ENCODE peak calls at places on chromosomes 5 and 9, in four cellular contexts. One of them, this sample, is unnamed.

GRCh38 chr5:131939690-131940345 is 5.6 kb downstream of the MEIKIN start:
- DNase-seq in astrocyte: no peak
- DNase-seq in neural progenitor cell: no peak
- DNase-seq in colonic mucosa: no peak
- DNase-seq in this sample: no peak

GRCh38 chr5:142716963-142717362 is 31.1 kb upstream of the FGF1 start:
- DNase-seq in astrocyte: peak; percentile 39
- DNase-seq in neural progenitor cell: peak; percentile 79
- DNase-seq in colonic mucosa: peak; percentile 43
- DNase-seq in this sample: no peak

GRCh38 chr5:96809898-96810297 is 2.2 kb upstream of the ERAP1 start:
- DNase-seq in astrocyte: peak; percentile 27
- DNase-seq in neural progenitor cell: no peak
- DNase-seq in colonic mucosa: no peak
- DNase-seq in this sample: no peak

GRCh38 chr5:68225188-68225910 is 9.8 kb downstream of the PIK3R1 start:
- DNase-seq in astrocyte: peak; percentile 82
- DNase-seq in neural progenitor cell: no peak
- DNase-seq in colonic mucosa: peak; percentile 69
- DNase-seq in this sample: peak; percentile 35

GRCh38 chr9:75709698-75710097 is 180.8 kb upstream of the PCSK5 start:
- DNase-seq in astrocyte: no peak
- DNase-seq in neural progenitor cell: peak; percentile 2
- DNase-seq in colonic mucosa: no peak
- DNase-seq in this sample: no peak

GRCh38 chr5:133332732-133333024 is 279.7 kb downstream of the FSTL4 start:
- DNase-seq in astrocyte: no peak
- DNase-seq in neural progenitor cell: no peak
- DNase-seq in colonic mucosa: no peak
- DNase-seq in this sample: no peak

GRCh38 chr9:114911167-114911821 is 19.1 kb downstream of the TNFSF8 start:
- DNase-seq in astrocyte: peak; percentile 16
- DNase-seq in neural progenitor cell: peak; percentile 85
- DNase-seq in colonic mucosa: peak; percentile 46
- DNase-seq in this sample: no peak

GRCh38 chr9:134391319-134392231 is 65.3 kb downstream of the RXRA start:
- DNase-seq in astrocyte: no peak
- DNase-seq in neural progenitor cell: no peak
- DNase-seq in colonic mucosa: no peak
- DNase-seq in this sample: no peak

GRCh38 chr5:178439411-178440162 is 150.6 kb downstream of the COL23A1 start:
- DNase-seq in astrocyte: no peak
- DNase-seq in neural progenitor cell: no peak
- DNase-seq in colonic mucosa: no peak
- DNase-seq in this sample: no peak

GRCh38 chr5:135873831-135874230 is 21.8 kb downstream of the IL9 start:
- DNase-seq in astrocyte: no peak
- DNase-seq in neural progenitor cell: no peak
- DNase-seq in colonic mucosa: no peak
- DNase-seq in this sample: no peak
- TF ChIP-seq CTCF in astrocyte: no peak
- TF ChIP-seq CTCF in neural progenitor cell: no peak
- TF ChIP-seq CTCF in colonic mucosa: no peak
- TF ChIP-seq CTCF in this sample: no peak

DNA sequence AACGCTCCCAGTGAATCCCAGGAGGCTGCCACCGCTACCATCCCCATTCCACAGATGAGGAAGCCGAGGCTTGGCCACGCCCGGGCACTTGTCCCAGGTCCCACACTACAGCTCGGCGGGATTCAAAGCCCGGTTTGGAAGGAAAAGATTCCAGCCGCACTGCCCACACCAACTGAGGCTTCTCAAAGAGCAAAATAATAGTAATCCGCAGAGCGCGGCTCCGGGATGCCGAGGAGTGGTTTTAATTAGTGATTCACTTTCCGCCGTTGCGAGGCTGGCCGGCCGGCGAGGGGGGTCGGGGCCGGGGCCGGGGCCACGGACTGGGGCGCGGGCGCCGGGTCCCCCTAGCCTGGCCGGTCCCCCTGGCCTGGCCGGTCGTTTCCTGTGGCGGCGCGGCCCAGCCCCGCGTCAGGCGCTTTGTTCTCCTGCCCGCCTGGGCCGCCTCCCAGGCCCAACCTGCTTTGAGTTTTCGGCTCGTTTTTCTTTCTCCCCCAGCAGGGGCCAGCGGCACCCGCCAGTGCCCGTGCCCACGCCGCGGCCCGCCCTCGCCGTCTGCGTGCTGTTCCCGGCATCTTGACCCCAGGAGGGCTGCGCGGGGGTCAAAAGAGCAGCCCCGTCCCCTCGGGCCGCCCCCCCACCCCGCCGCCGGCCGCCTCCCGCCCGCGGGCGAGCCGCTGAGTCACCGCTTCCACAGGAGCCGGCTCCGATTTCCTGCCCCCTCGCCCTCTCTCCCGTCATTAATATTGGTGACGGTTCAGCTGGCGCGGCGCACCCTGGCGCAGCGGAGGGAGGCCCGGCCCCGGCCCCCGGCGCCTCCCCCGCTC is 31.2 kb downstream of the FGF18 start:
- DNase-seq in astrocyte: peak; percentile 65
- DNase-seq in neural progenitor cell: peak; percentile 69
- DNase-seq in colonic mucosa: peak; percentile 33
- DNase-seq in this sample: no peak
- H3K9ac ChIP-seq in astrocyte: peak overlapping the region; percentile 81
- H3K9ac ChIP-seq in neural progenitor cell: no peak overlapping the region
- H3K9ac ChIP-seq in colonic mucosa: peak overlapping the region; percentile 2
- H3K9ac ChIP-seq in this sample: peak overlapping the region; percentile 62

DNA sequence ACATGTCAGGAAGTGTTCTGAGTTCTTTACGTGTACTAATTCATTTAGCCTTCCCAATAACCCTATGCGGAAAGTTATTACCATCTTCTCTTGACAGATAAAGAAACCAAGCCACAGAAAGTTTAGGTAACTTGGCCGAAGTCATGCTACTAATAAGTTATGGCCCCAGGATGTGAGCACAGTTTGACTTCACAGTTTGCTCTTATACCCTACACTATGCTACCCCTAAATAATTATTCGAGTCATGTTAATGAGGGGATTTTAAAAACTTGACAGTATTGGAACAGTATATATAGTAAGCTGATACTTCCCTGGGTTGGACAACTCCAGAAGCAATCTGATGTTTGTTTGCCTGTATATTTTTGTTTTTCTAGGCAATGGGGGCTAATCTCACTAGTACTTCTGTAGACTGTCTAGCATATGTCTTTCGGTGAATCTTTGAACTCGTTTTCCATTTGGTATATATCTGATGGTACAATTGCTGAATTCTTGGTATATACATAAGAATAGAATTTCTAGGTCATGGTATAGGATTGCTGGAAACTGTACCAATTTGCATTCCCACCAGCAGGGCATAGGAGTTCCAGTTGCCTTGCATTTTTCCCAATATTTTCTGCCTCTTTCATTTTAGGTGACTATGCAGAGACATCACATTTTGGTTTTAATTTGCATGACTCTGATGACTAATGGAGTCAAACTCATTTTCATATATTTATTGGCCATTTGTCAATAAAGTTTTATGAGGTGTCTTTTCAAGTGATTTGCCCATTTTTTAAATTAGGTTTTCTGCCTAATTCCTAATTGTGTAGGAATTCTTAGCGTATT is 29.2 kb upstream of the PDCD1LG2 start:
- DNase-seq in astrocyte: no peak
- DNase-seq in neural progenitor cell: no peak
- DNase-seq in colonic mucosa: no peak
- DNase-seq in this sample: no peak
- TF ChIP-seq CTCF in astrocyte: peak; percentile 10
- TF ChIP-seq CTCF in neural progenitor cell: peak; percentile 6
- TF ChIP-seq CTCF in colonic mucosa: no peak
- TF ChIP-seq CTCF in this sample: peak; percentile 17

GRCh38 chr9:2625427-2625826 is 3.8 kb downstream of the VLDLR start:
- DNase-seq in astrocyte: no peak
- DNase-seq in neural progenitor cell: no peak
- DNase-seq in colonic mucosa: no peak
- DNase-seq in this sample: no peak

GRCh38 chr9:2623866-2624682 is 2.5 kb downstream of the VLDLR start:
- DNase-seq in astrocyte: no peak
- DNase-seq in neural progenitor cell: no peak
- DNase-seq in colonic mucosa: no peak
- DNase-seq in this sample: peak; percentile 23

GRCh38 chr9:2622361-2623045 is 916 bp downstream of the VLDLR start:
- DNase-seq in astrocyte: no peak
- DNase-seq in neural progenitor cell: peak; percentile 59
- DNase-seq in colonic mucosa: peak; percentile 39
- DNase-seq in this sample: no peak

GRCh38 chr9:2621678-2622360 is at the start of gene VLDLR:
- DNase-seq in astrocyte: no peak
- DNase-seq in neural progenitor cell: peak; percentile 82
- DNase-seq in colonic mucosa: peak; percentile 64
- DNase-seq in this sample: no peak

GRCh38 chr9:2623046-2623865 is 1.7 kb downstream of the VLDLR start:
- DNase-seq in astrocyte: peak; percentile 25
- DNase-seq in neural progenitor cell: peak; percentile 71
- DNase-seq in colonic mucosa: peak; percentile 23
- DNase-seq in this sample: no peak
- H3K9ac ChIP-seq in astrocyte: peak overlapping the region; percentile 75
- H3K9ac ChIP-seq in neural progenitor cell: no peak overlapping the region
- H3K9ac ChIP-seq in colonic mucosa: peak overlapping the region; percentile 74
- H3K9ac ChIP-seq in this sample: peak overlapping the region; percentile 48

GRCh38 chr5:107668154-107668932 is 2.4 kb downstream of the EFNA5 start:
- DNase-seq in astrocyte: no peak
- DNase-seq in neural progenitor cell: no peak
- DNase-seq in colonic mucosa: no peak
- DNase-seq in this sample: no peak
- TF ChIP-seq CTCF in astrocyte: no peak
- TF ChIP-seq CTCF in neural progenitor cell: no peak
- TF ChIP-seq CTCF in colonic mucosa: no peak
- TF ChIP-seq CTCF in this sample: no peak

GRCh38 chr5:33311893-33312292 is 128.9 kb upstream of the TARS1 start:
- DNase-seq in astrocyte: peak; percentile 99
- DNase-seq in neural progenitor cell: no peak
- DNase-seq in colonic mucosa: no peak
- DNase-seq in this sample: peak; percentile 76

GRCh38 chr5:33310471-33310870 is 130.3 kb upstream of the TARS1 start:
- DNase-seq in astrocyte: peak; percentile 92
- DNase-seq in neural progenitor cell: no peak
- DNase-seq in colonic mucosa: no peak
- DNase-seq in this sample: peak; percentile 42

GRCh38 chr5:33315170-33315569 is 125.6 kb upstream of the TARS1 start:
- DNase-seq in astrocyte: peak; percentile 29
- DNase-seq in neural progenitor cell: no peak
- DNase-seq in colonic mucosa: no peak
- DNase-seq in this sample: no peak

GRCh38 chr5:33312631-33313030 is 128.1 kb upstream of the TARS1 start:
- DNase-seq in astrocyte: peak; percentile 28
- DNase-seq in neural progenitor cell: no peak
- DNase-seq in colonic mucosa: no peak
- DNase-seq in this sample: no peak

DNA sequence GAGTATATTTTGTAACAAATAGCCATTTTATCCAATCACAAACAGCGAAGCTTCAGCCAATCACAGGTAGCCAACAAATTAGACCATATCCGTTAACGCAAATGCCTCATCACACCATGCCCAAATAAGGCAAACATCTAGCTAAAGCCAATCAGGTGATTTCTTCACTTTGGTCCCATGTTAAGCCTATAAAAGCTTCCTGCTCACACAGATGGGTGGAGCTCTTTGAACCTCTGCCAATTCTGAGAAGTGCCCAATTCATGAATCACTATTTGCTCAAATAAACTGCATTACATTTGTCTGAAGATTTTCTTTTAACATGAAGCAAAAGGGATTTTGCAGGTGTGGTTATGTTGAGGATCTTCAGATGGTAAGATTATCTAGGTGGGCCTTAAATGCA is 127.6 kb upstream of the TARS1 start:
- DNase-seq in astrocyte: peak; percentile 97
- DNase-seq in neural progenitor cell: no peak
- DNase-seq in colonic mucosa: peak; percentile 82
- DNase-seq in this sample: peak; percentile 90
- H3K9ac ChIP-seq in astrocyte: peak overlapping the region; percentile 70
- H3K9ac ChIP-seq in neural progenitor cell: no peak overlapping the region
- H3K9ac ChIP-seq in colonic mucosa: no peak overlapping the region
- H3K9ac ChIP-seq in this sample: peak overlapping the region; percentile 1

DNA sequence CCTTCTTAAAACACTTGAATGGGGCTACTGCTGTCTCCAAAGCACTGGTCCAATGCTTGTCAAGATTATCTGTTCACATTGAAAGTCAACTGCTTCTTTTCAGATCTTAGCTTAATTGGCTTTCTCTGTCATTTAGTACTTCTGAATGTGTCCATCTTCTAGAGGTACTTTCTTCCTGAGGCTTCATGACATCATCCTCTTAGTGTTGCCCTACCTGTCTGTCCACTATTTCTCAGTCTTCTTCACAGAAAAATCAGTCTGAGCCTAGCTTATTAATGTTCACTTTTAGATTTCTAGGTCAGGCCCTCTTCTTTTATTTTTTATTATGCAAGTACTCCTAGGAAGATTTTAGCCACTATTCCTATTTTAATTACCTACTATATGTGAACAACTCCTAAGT is 899.9 kb downstream of the DTWD2 start:
- DNase-seq in astrocyte: no peak
- DNase-seq in neural progenitor cell: no peak
- DNase-seq in colonic mucosa: no peak
- DNase-seq in this sample: no peak
- TF ChIP-seq CTCF in astrocyte: no peak
- TF ChIP-seq CTCF in neural progenitor cell: no peak
- TF ChIP-seq CTCF in colonic mucosa: no peak
- TF ChIP-seq CTCF in this sample: no peak

GRCh38 chr9:93132287-93132927 is 1.6 kb downstream of the NINJ1 start:
- DNase-seq in astrocyte: peak; percentile 52
- DNase-seq in neural progenitor cell: no peak
- DNase-seq in colonic mucosa: peak; percentile 75
- DNase-seq in this sample: no peak
- H3K9ac ChIP-seq in astrocyte: peak overlapping the region; percentile 93
- H3K9ac ChIP-seq in neural progenitor cell: no peak overlapping the region
- H3K9ac ChIP-seq in colonic mucosa: peak overlapping the region; percentile 95
- H3K9ac ChIP-seq in this sample: peak overlapping the region; percentile 82

GRCh38 chr9:8899541-8899940 is 1100.0 kb upstream of the DMAC1 start:
- DNase-seq in astrocyte: no peak
- DNase-seq in neural progenitor cell: no peak
- DNase-seq in colonic mucosa: no peak
- DNase-seq in this sample: no peak

GRCh38 chr9:8890695-8891094 is 1091.1 kb upstream of the DMAC1 start:
- DNase-seq in astrocyte: no peak
- DNase-seq in neural progenitor cell: no peak
- DNase-seq in colonic mucosa: no peak
- DNase-seq in this sample: no peak

GRCh38 chr9:8895498-8896224 is 1096.1 kb upstream of the DMAC1 start:
- DNase-seq in astrocyte: peak; percentile 11
- DNase-seq in neural progenitor cell: peak; percentile 72
- DNase-seq in colonic mucosa: no peak
- DNase-seq in this sample: no peak
- TF ChIP-seq CTCF in astrocyte: peak; percentile 54
- TF ChIP-seq CTCF in neural progenitor cell: peak; percentile 74
- TF ChIP-seq CTCF in colonic mucosa: peak; percentile 35
- TF ChIP-seq CTCF in this sample: no peak

This sample was measured in keratinocyte.